ENCODE peak calls at places on chromosomes 2 and 18, in ten cellular contexts. Q, C, I, S, L, M, R, G, U and D are unnamed samples.
A peak's percentile ranks its signal among the peaks of the same experiment; 100 is the strongest.

GRCh38 chr18:75405341-75405740 is 22.2 kb downstream of the SMIM21 start:
- DNase-seq in Q (no peak), C (no peak), I (no peak), S (no peak), L (no peak), M (no peak), R (no peak), G (no peak), U (no peak), D (no peak)

GRCh38 chr18:48838166-48838775 is 112.5 kb downstream of the SMAD7 start:
- DNase-seq in Q (no peak), C (no peak), I (no peak), S (no peak), L (no peak), M (no peak), R (no peak), G (no peak), U (no peak), D (no peak)

GRCh38 chr18:12904012-12904516 is 20.0 kb upstream of the PTPN2 start:
- DNase-seq in Q (no peak), C (no peak), I (no peak), S (no peak), L (no peak), M (no peak), R (no peak), G (no peak), U (no peak), D (no peak)

GRCh38 chr2:148021059-148021985 is at the start of gene MBD5:
- DNase-seq in Q (peak; percentile 45), C (peak; percentile 20), I (peak; percentile 43), S (peak; percentile 23), L (peak; percentile 63), M (no peak), R (peak; percentile 37), G (peak; percentile 37), U (peak; percentile 65), D (peak; percentile 51)

GRCh38 chr2:28169492-28169891 is 223.2 kb upstream of the FOSL2 start:
- DNase-seq in Q (no peak), C (no peak), I (no peak), S (no peak), L (no peak), M (no peak), R (no peak), G (peak; percentile 23), U (no peak), D (no peak)

GRCh38 chr2:210558708-210559107 is 2.3 kb downstream of the CPS1 start:
- DNase-seq in Q (no peak), C (no peak), I (no peak), S (no peak), L (no peak), M (no peak), R (no peak), G (peak; percentile 13), U (no peak), D (no peak)

GRCh38 chr2:46356993-46357392 is 59.8 kb downstream of the EPAS1 start:
- DNase-seq in Q (no peak), C (no peak), I (no peak), S (no peak), L (no peak), M (no peak), R (no peak), G (no peak), U (no peak), D (no peak)

GRCh38 chr2:29444150-29444549 is 328.9 kb downstream of the CLIP4 start:
- DNase-seq in Q (no peak), C (no peak), I (no peak), S (peak; percentile 11), L (no peak), M (no peak), R (no peak), G (no peak), U (no peak), D (no peak)

GRCh38 chr2:219527076-219527394 is 12.8 kb downstream of the ASIC4 start:
- DNase-seq in Q (peak; percentile 60), C (no peak), I (no peak), S (no peak), L (no peak), M (no peak), R (peak; percentile 51), G (no peak), U (peak; percentile 67), D (no peak)

GRCh38 chr2:9234680-9235387 is 28.2 kb downstream of the ASAP2 start:
- DNase-seq in Q (no peak), C (no peak), I (no peak), S (no peak), L (no peak), M (no peak), R (peak; percentile 90), G (peak; percentile 89), U (no peak), D (no peak)
- H3K4me3 ChIP-seq in Q (no peak overlapping the region), C (no peak overlapping the region), I (no peak overlapping the region), S (no peak overlapping the region), L (no peak overlapping the region), M (no peak overlapping the region), R (peak overlapping the region; percentile 59), G (peak overlapping the region; percentile 3), U (no peak overlapping the region), D (no peak overlapping the region)

GRCh38 chr2:228535396-228535795 is 353.9 kb upstream of the SPHKAP start:
- DNase-seq in Q (no peak), C (no peak), I (no peak), S (no peak), L (no peak), M (no peak), R (no peak), G (peak; percentile 14), U (no peak), D (no peak)
- H3K9me3 ChIP-seq in Q (no peaks in the 10 kb centered on the region), C (no peaks in the 10 kb centered on the region), I (no peaks in the 10 kb centered on the region), S (peaks cover 7% of the 10 kb centered on the region), L (peaks cover 15% of the 10 kb centered on the region), M (no peaks in the 10 kb centered on the region), R (peaks cover 18% of the 10 kb centered on the region), G (peaks cover 7% of the 10 kb centered on the region), U (peaks cover 11% of the 10 kb centered on the region), D (no peaks in the 10 kb centered on the region)

GRCh38 chr2:124542932-124543640 is 518.0 kb downstream of the CNTNAP5 start:
- DNase-seq in Q (no peak), C (no peak), I (no peak), S (peak; percentile 9), L (no peak), M (no peak), R (no peak), G (no peak), U (no peak), D (no peak)

GRCh38 chr2:124533226-124533954 is 508.3 kb downstream of the CNTNAP5 start:
- DNase-seq in Q (no peak), C (no peak), I (no peak), S (no peak), L (no peak), M (no peak), R (no peak), G (no peak), U (no peak), D (no peak)

GRCh38 chr2:124540805-124541204 is 515.7 kb downstream of the CNTNAP5 start:
- DNase-seq in Q (no peak), C (no peak), I (no peak), S (no peak), L (no peak), M (no peak), R (no peak), G (no peak), U (no peak), D (no peak)

GRCh38 chr2:124534015-124534414 is 508.9 kb downstream of the CNTNAP5 start:
- DNase-seq in Q (no peak), C (no peak), I (no peak), S (no peak), L (no peak), M (no peak), R (no peak), G (no peak), U (no peak), D (no peak)

GRCh38 chr2:124538549-124538948 is 513.5 kb downstream of the CNTNAP5 start:
- DNase-seq in Q (no peak), C (no peak), I (no peak), S (no peak), L (no peak), M (no peak), R (no peak), G (no peak), U (no peak), D (no peak)
- TF ChIP-seq CTCF in Q (no peak), C (no peak), I (no peak), S (no peak), L (no peak), M (no peak), R (no peak), G (no peak), U (no peak), D (no peak)

GRCh38 chr2:240712121-240712520 is 20.5 kb downstream of the AQP12A start:
- DNase-seq in Q (no peak), C (no peak), I (no peak), S (no peak), L (no peak), M (no peak), R (no peak), G (no peak), U (no peak), D (no peak)

GRCh38 chr2:240713928-240714746 is 22.5 kb downstream of the AQP12A start:
- DNase-seq in Q (peak; percentile 49), C (no peak), I (no peak), S (no peak), L (no peak), M (no peak), R (no peak), G (no peak), U (no peak), D (no peak)

GRCh38 chr2:240711701-240712100 is 20.0 kb downstream of the AQP12A start:
- DNase-seq in Q (no peak), C (no peak), I (no peak), S (no peak), L (no peak), M (no peak), R (no peak), G (no peak), U (peak; percentile 62), D (no peak)

GRCh38 chr2:240714747-240715725 is 23.4 kb downstream of the AQP12A start:
- DNase-seq in Q (peak; percentile 65), C (no peak), I (no peak), S (no peak), L (no peak), M (no peak), R (no peak), G (no peak), U (no peak), D (no peak)

DNA sequence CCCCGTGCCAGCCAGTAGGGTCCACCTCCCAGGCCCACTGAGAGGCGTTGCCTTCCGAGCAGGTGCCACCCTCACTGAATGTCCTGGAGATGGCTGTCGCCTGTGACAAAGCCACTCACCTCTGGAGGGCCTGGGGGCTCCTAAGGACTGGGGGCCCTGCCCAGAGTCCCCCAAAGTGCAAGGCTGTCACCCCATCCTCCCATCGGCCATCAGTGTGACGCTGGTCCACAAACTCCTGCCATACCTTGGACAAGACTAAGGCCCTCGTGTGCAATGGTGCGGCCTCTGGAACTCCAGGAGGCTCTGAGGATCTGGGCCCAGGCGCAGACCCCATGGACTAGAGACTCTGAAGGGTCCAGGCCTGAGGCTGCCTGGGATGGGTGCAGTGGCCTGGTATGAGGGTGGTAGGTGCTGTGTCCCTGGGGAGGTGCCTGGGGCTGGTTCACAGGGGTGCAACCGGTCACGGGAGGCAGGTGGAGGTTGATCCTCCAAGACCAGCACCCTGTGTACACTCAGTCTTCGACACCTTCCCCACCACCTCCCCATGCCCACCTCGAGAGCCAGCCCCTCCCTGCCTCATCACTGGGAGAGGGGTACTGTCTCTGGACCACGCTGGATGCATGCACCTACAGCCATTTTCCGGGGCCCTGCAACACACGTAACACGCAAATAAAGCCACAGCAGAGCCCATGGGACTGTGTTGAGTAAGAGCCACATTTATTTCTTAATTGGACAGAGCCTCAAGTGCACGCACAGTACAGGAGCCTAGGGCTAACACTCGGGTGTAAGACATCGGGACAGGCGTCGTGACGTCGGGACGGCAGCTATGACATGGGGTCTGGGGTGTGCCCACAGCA is 21.6 kb downstream of the AQP12A start:
- DNase-seq in Q (no peak), C (no peak), I (no peak), S (no peak), L (no peak), M (no peak), R (no peak), G (no peak), U (no peak), D (no peak)
- H3K4me3 ChIP-seq in Q (no peak overlapping the region), C (no peak overlapping the region), I (no peak overlapping the region), S (no peak overlapping the region), L (no peak overlapping the region), M (no peak overlapping the region), R (no peak overlapping the region), G (no peak overlapping the region), U (no peak overlapping the region), D (no peak overlapping the region)